ENCODE peak calls at places on chromosomes 13 and 19, in ten cellular contexts. C is cardiac muscle cell, P is PC-3, I is cardiac fibroblast, L is astrocyte of the spinal cord, F is K562, T is astrocyte, Y is lower lobe of right lung, U is adrenal gland, O is GM23338. V is an unnamed sample.

GRCh38 chr13:27857271-27857670 is 62.5 kb upstream of the PDX1 start:
- DNase-seq in L (no peak), U (no peak), C (no peak), P (no peak), O (peak), F (no peak), T (no peak), Y (no peak), I (no peak), V (no peak)

GRCh38 chr19:51587264-51588191 is 16.4 kb downstream of the ZNF175 start:
- DNase-seq in F (no peak), I (no peak), L (no peak), C (no peak), O (no peak), U (no peak), T (no peak), Y (no peak), P (no peak), V (no peak)

GRCh38 chr13:106573279-106573831 is 5.4 kb upstream of the ARGLU1 start:
- DNase-seq in Y (no peak), C (peak), P (no peak), U (peak), O (no peak), I (peak), L (no peak), T (peak), F (no peak), V (no peak)

GRCh38 chr19:50794074-50794777 is 4.0 kb downstream of the ACP4 start:
- DNase-seq in Y (no peak), L (no peak), I (no peak), T (no peak), O (no peak), F (peak), U (no peak), P (peak), C (no peak), V (no peak)

GRCh38 chr19:8302734-8303133 is 5.4 kb downstream of the CD320 start:
- DNase-seq in L (no peak), F (no peak), T (no peak), I (no peak), Y (peak), P (no peak), O (no peak), C (no peak), U (no peak), V (no peak)

GRCh38 chr13:112775791-112776279 is 86.0 kb downstream of the ATP11A start:
- DNase-seq in F (no peak), I (no peak), L (no peak), O (no peak), U (no peak), C (no peak), T (no peak), Y (peak), P (no peak), V (no peak)

GRCh38 chr13:53142301-53142700 is 113.7 kb downstream of the OLFM4 start:
- DNase-seq in C (peak), P (no peak), Y (no peak), L (no peak), O (no peak), F (no peak), T (peak), U (no peak), I (no peak), V (no peak)

GRCh38 chr19:27859689-27860088 is 1353.3 kb downstream of the UQCRFS1 start:
- DNase-seq in Y (no peak), T (no peak), F (no peak), C (no peak), O (no peak), L (no peak), U (no peak), P (no peak), I (no peak), V (no peak)

GRCh38 chr13:27919934-27920676 is at the start of gene PDX1:
- DNase-seq in F (no peak), L (no peak), Y (no peak), C (no peak), I (no peak), U (peak), T (no peak), O (peak), P (peak), V (peak)

GRCh38 chr13:46334423-46334822 is 52.6 kb downstream of the RUBCNL start:
- DNase-seq in L (no peak), O (no peak), Y (no peak), U (no peak), T (no peak), I (no peak), C (no peak), P (no peak), F (no peak), V (no peak)

GRCh38 chr13:85597790-85598500 is 201.3 kb downstream of the SLITRK6 start:
- DNase-seq in Y (no peak), U (no peak), I (no peak), P (no peak), T (peak), C (no peak), L (peak), O (no peak), F (no peak), V (peak)

GRCh38 chr13:36736119-36736726 is 62.4 kb downstream of the SERTM1 start:
- DNase-seq in Y (no peak), O (peak), T (peak), C (peak), L (peak), P (peak), U (peak), F (peak), I (peak), V (peak)

GRCh38 chr19:49691243-49692101 is 556 bp downstream of the CPT1C start:
- DNase-seq in T (peak), I (peak), F (no peak), C (peak), L (peak), P (peak), U (peak), O (peak), Y (peak), V (peak)

GRCh38 chr13:71316964-71317363 is 550.0 kb downstream of the DACH1 start:
- DNase-seq in C (no peak), U (no peak), F (no peak), P (no peak), Y (no peak), T (no peak), L (no peak), I (no peak), O (no peak), V (peak)

GRCh38 chr19:55467236-55468053 is 2.9 kb upstream of the C19orf85 start:
- DNase-seq in T (no peak), C (peak), F (peak), L (no peak), U (peak), O (peak), P (peak), Y (peak), I (peak), V (peak)

GRCh38 chr19:49887653-49888477 is 8.8 kb downstream of the IL4I1 start:
- DNase-seq in Y (no peak), I (no peak), T (no peak), C (no peak), O (no peak), F (no peak), L (no peak), U (no peak), P (no peak), V (no peak)

GRCh38 chr13:30802501-30802900 is 67.2 kb downstream of the ALOX5AP start:
- DNase-seq in P (no peak), L (no peak), O (no peak), F (no peak), I (no peak), T (no peak), Y (no peak), C (no peak), U (no peak), V (no peak)

GRCh38 chr19:13700621-13701020 is 63.7 kb upstream of the MRI1 start:
- DNase-seq in O (no peak), C (no peak), P (no peak), I (no peak), U (no peak), Y (no peak), F (no peak), T (no peak), L (no peak), V (no peak)

GRCh38 chr13:71067164-71067815 is 799.7 kb downstream of the DACH1 start:
- DNase-seq in I (no peak), T (no peak), U (no peak), F (no peak), P (no peak), C (no peak), L (no peak), O (peak), Y (no peak), V (no peak)

GRCh38 chr13:85997587-85997986 is 198.4 kb upstream of the SLITRK6 start:
- DNase-seq in F (no peak), I (no peak), O (no peak), T (no peak), C (no peak), Y (no peak), U (no peak), P (no peak), L (no peak), V (peak)

GRCh38 chr13:29901714-29902631 is 51.6 kb upstream of the UBL3 start:
- DNase-seq in P (peak), Y (no peak), I (peak), C (peak), U (peak), L (peak), O (no peak), T (peak), F (no peak), V (peak)

GRCh38 chr19:50994129-50994528 is 7.3 kb downstream of the KLK8 start:
- DNase-seq in U (no peak), L (no peak), P (peak), F (peak), T (no peak), Y (no peak), O (no peak), I (no peak), C (no peak), V (no peak)

GRCh38 chr19:44718441-44719261 is 19.7 kb downstream of the CEACAM16 start:
- DNase-seq in O (peak), T (peak), P (peak), Y (peak), C (peak), F (no peak), I (peak), U (peak), L (peak), V (no peak)

GRCh38 chr19:35153701-35154534 is 617 bp upstream of the FXYD5 start:
- DNase-seq in U (no peak), T (no peak), O (peak), P (peak), C (peak), F (peak), Y (peak), I (peak), L (no peak), V (peak)

GRCh38 chr19:47232422-47233211 is 1.6 kb upstream of the BBC3 start:
- DNase-seq in U (peak), F (no peak), L (peak), O (no peak), I (peak), T (peak), C (peak), P (peak), Y (no peak), V (peak)

GRCh38 chr19:38557205-38557799 is 60.5 kb downstream of the MAP4K1 start:
- DNase-seq in Y (peak), I (no peak), U (no peak), L (no peak), C (no peak), F (peak), P (peak), T (no peak), O (no peak), V (no peak)

GRCh38 chr13:112057736-112058518 is 9.0 kb upstream of the SOX1 start:
- DNase-seq in I (no peak), P (no peak), T (no peak), L (no peak), Y (no peak), C (no peak), O (peak), F (peak), U (no peak), V (no peak)

GRCh38 chr19:33898062-33898677 is 101.5 kb downstream of the KCTD15 start:
- DNase-seq in P (no peak), C (no peak), T (no peak), Y (no peak), O (no peak), I (no peak), U (no peak), L (no peak), F (no peak), V (no peak)

GRCh38 chr19:2049741-2050348 is 1.2 kb downstream of the MKNK2 start:
- DNase-seq in I (peak), T (peak), O (peak), P (peak), F (peak), C (peak), L (peak), U (peak), Y (peak), V (peak)

GRCh38 chr19:49073514-49074378 is 1.2 kb upstream of the KCNA7 start:
- DNase-seq in T (no peak), O (peak), L (no peak), P (peak), I (no peak), F (peak), U (no peak), Y (no peak), C (no peak), V (peak)

GRCh38 chr13:26482451-26483197 is 74.9 kb upstream of the WASF3 start:
- DNase-seq in I (peak), P (peak), F (peak), Y (no peak), T (peak), L (peak), U (peak), O (peak), C (peak), V (peak)

GRCh38 chr13:64154514-64154913 is 2738.9 kb upstream of the PCDH20 start:
- DNase-seq in I (peak), F (no peak), O (peak), C (peak), T (peak), L (peak), U (no peak), Y (no peak), P (peak), V (peak)

GRCh38 chr19:38817081-38817480 is 4.3 kb upstream of the LGALS4 start:
- DNase-seq in O (no peak), I (no peak), T (no peak), L (no peak), P (no peak), C (no peak), Y (no peak), F (no peak), U (no peak), V (no peak)

GRCh38 chr19:17184381-17184841 is 30.7 kb upstream of the USE1 start:
- DNase-seq in T (no peak), O (no peak), I (no peak), L (no peak), F (no peak), P (no peak), C (no peak), Y (no peak), U (no peak), V (no peak)

GRCh38 chr19:3178377-3178972 is at the start of gene S1PR4:
- DNase-seq in I (no peak), P (no peak), T (no peak), U (no peak), C (no peak), F (no peak), L (no peak), O (no peak), Y (peak), V (no peak)

GRCh38 chr13:113456116-113456702 is 2.9 kb upstream of the ADPRHL1 start:
- DNase-seq in U (no peak), I (no peak), O (no peak), P (no peak), T (no peak), C (no peak), F (no peak), Y (no peak), L (no peak), V (no peak)

GRCh38 chr19:14507704-14508246 is 10.4 kb downstream of the DNAJB1 start:
- DNase-seq in I (peak), U (no peak), T (peak), P (peak), C (peak), L (no peak), F (peak), Y (peak), O (no peak), V (peak)

GRCh38 chr19:13082192-13083007 is 20.3 kb downstream of the LYL1 start:
- DNase-seq in C (peak), Y (no peak), U (no peak), L (peak), O (peak), T (peak), F (peak), P (peak), I (peak), V (no peak)

GRCh38 chr19:47124937-47125668 is 5.5 kb upstream of the SAE1 start:
- DNase-seq in F (peak), I (peak), L (peak), C (peak), P (peak), U (peak), T (peak), Y (no peak), O (peak), V (peak)

GRCh38 chr19:589693-590395 is at the start of gene HCN2:
- DNase-seq in Y (no peak), O (no peak), T (no peak), F (peak), I (no peak), L (no peak), C (no peak), P (no peak), U (no peak), V (no peak)

GRCh38 chr19:591099-591958 is 1.6 kb downstream of the HCN2 start:
- DNase-seq in T (no peak), I (no peak), Y (no peak), F (peak), P (peak), O (peak), C (peak), U (no peak), L (no peak), V (peak)

GRCh38 chr19:592101-592500 is 2.4 kb downstream of the HCN2 start:
- DNase-seq in U (no peak), T (no peak), O (no peak), Y (no peak), L (no peak), P (no peak), F (no peak), I (no peak), C (no peak), V (no peak)

GRCh38 chr19:590396-590745 is 690 bp downstream of the HCN2 start:
- DNase-seq in I (peak), L (peak), C (peak), P (peak), T (no peak), Y (no peak), O (no peak), U (no peak), F (no peak), V (peak)

GRCh38 chr19:590750-591098 is 1.0 kb downstream of the HCN2 start:
- DNase-seq in U (no peak), P (no peak), I (no peak), F (no peak), C (no peak), L (no peak), T (no peak), O (no peak), Y (no peak), V (no peak)
- H3K4me3 ChIP-seq in U (no peak), P (no peak), I (no peak), F (peak), C (peak), L (peak), T (no peak), O (peak), Y (no peak), V (no peak)

GRCh38 chr19:24033962-24034342 is 53.0 kb upstream of the ZNF254 start:
- DNase-seq in F (peak), T (peak), I (peak), C (peak), L (peak), P (peak), O (peak), U (peak), Y (peak), V (peak)

GRCh38 chr19:24032651-24033050 is 54.3 kb upstream of the ZNF254 start:
- DNase-seq in Y (peak), L (no peak), O (no peak), C (no peak), U (no peak), T (no peak), I (no peak), P (no peak), F (no peak), V (no peak)

GRCh38 chr19:24033308-24033961 is 53.6 kb upstream of the ZNF254 start:
- DNase-seq in F (peak), I (peak), Y (peak), T (peak), L (peak), U (peak), P (peak), O (peak), C (peak), V (peak)

GRCh38 chr19:24029941-24030636 is 56.9 kb upstream of the ZNF254 start:
- DNase-seq in P (no peak), L (no peak), F (no peak), C (no peak), Y (no peak), O (peak), T (no peak), I (no peak), U (no peak), V (no peak)
- TF ChIP-seq CTCF in P (no peak), L (no peak), F (no peak), C (no peak), Y (no peak), O (peak), T (no peak), I (no peak), U (no peak), V (no peak)

DNA sequence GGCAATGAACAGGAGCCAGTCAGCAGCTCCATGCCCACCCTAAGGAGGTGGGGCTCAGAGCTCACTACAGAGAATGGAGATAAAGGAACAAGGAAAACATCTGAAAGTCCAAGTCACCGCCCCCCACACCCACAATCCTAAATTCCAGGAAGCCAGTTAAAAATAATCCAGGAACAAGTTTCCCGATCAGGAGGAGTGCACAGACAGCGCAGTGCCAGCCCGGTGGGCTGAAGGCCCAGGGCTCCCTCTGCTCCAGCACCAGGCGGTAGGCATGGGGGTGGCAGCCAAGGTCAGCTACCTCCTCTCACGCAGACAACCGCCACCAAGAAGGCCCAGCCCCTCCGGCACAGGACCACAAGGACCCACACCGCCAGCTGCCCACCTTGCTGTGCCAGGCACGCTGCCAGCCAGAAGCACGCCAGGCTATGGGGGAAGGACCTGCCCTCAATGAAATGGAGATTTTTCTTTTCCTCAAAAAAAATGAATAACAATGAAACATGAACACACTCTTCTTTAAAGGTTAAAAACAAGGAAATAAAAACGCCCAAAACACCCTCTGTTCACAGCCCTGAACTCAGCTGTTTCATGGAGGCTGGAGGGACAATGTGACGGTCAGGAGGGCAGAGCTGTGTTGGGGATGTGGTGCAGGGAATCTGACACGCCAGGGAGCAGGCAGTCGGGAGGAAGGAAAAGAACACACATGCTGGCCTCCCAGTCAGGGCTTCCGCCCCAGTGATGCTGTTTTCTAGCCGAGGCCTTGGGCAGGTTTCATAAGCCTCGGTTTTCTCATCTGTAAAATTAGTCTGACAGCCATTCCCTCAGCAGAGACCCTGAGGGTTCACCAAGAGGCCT is 11.0 kb downstream of the STK24 start:
- DNase-seq in I (peak), L (no peak), C (peak), O (no peak), F (no peak), U (peak), T (peak), P (no peak), Y (no peak), V (no peak)
- H3K4me3 ChIP-seq in I (no peak), L (no peak), C (no peak), O (peak), F (no peak), U (no peak), T (no peak), P (no peak), Y (no peak), V (no peak)

GRCh38 chr19:46017874-46018675 is 4.8 kb downstream of the PGLYRP1 start:
- DNase-seq in O (no peak), F (no peak), Y (no peak), I (no peak), P (no peak), C (no peak), T (no peak), U (no peak), L (no peak), V (no peak)

GRCh38 chr19:46015961-46016425 is 6.9 kb downstream of the PGLYRP1 start:
- DNase-seq in C (no peak), T (no peak), U (no peak), L (no peak), F (no peak), O (peak), I (no peak), Y (peak), P (no peak), V (no peak)

GRCh38 chr19:46017095-46017429 is 5.8 kb downstream of the PGLYRP1 start:
- DNase-seq in O (no peak), I (no peak), F (no peak), U (no peak), P (no peak), T (no peak), Y (no peak), L (no peak), C (no peak), V (no peak)

GRCh38 chr19:46015080-46015960 is 7.5 kb downstream of the PGLYRP1 start:
- DNase-seq in I (peak), C (peak), U (peak), Y (peak), P (no peak), T (no peak), F (peak), L (peak), O (peak), V (peak)

GRCh38 chr19:46016426-46017094 is 6.3 kb downstream of the PGLYRP1 start:
- DNase-seq in Y (peak), F (peak), P (peak), O (peak), I (peak), U (peak), C (peak), L (peak), T (peak), V (peak)
- TF ChIP-seq CTCF in Y (peak), F (peak), P (peak), O (peak), I (peak), U (peak), C (peak), L (peak), T (peak), V (peak)

GRCh38 chr13:99978781-99979452 is 2.7 kb upstream of the ZIC2 start:
- DNase-seq in P (no peak), U (no peak), I (no peak), C (no peak), T (no peak), O (peak), Y (no peak), F (no peak), L (peak), V (no peak)
- H3K4me3 ChIP-seq in P (no peak), U (no peak), I (no peak), C (peak), T (peak), O (peak), Y (no peak), F (no peak), L (peak), V (no peak)

GRCh38 chr19:58020985-58021384 is 12.8 kb upstream of the ZSCAN1 start:
- DNase-seq in L (no peak), C (no peak), P (no peak), O (no peak), I (no peak), U (no peak), T (no peak), F (no peak), Y (no peak), V (no peak)
- TF ChIP-seq CTCF in L (no peak), C (no peak), P (no peak), O (no peak), I (no peak), U (no peak), T (no peak), F (no peak), Y (no peak), V (no peak)